ENCODE peak calls at places on chromosome 16, in six cellular contexts. O, A, G, T, C and E are unnamed samples.

GRCh38 chr16:31301708-31302400 is 42.1 kb downstream of the ITGAM start:
- DNase-seq in O (no peak), A (no peak), G (no peak), T (no peak), C (peak; percentile 29), E (no peak)

GRCh38 chr16:80938035-80938927 is 68.4 kb downstream of the CMC2 start:
- DNase-seq in O (peak; percentile 53), A (no peak), G (peak; percentile 98), T (no peak), C (peak; percentile 99), E (peak; percentile 98)

GRCh38 chr16:4692460-4693295 is 684 bp upstream of the NUDT16L1 start:
- DNase-seq in O (no peak), A (no peak), G (no peak), T (no peak), C (no peak), E (no peak)

GRCh38 chr16:83653785-83654184 is 154.0 kb upstream of the HSBP1 start:
- DNase-seq in O (no peak), A (no peak), G (no peak), T (no peak), C (peak; percentile 3), E (no peak)

GRCh38 chr16:47965439-47965838 is 190.4 kb downstream of the ABCC12 start:
- DNase-seq in O (no peak), A (peak; percentile 97), G (no peak), T (peak; percentile 36), C (peak; percentile 6), E (no peak)

GRCh38 chr16:48949636-48950035 is 332.0 kb downstream of the CBLN1 start:
- DNase-seq in O (peak; percentile 57), A (no peak), G (no peak), T (no peak), C (no peak), E (no peak)

GRCh38 chr16:82999711-83000110 is 372.9 kb downstream of the CDH13 start:
- DNase-seq in O (no peak), A (no peak), G (no peak), T (no peak), C (no peak), E (no peak)

GRCh38 chr16:22638393-22639206 is 127.9 kb downstream of the NPIPB5 start:
- DNase-seq in O (peak; percentile 92), A (no peak), G (no peak), T (no peak), C (peak; percentile 96), E (no peak)

GRCh38 chr16:87580855-87581261 is 21.4 kb upstream of the JPH3 start:
- DNase-seq in O (peak; percentile 12), A (no peak), G (no peak), T (no peak), C (peak; percentile 88), E (no peak)

GRCh38 chr16:7482596-7483290 is 150.1 kb downstream of the RBFOX1 start:
- DNase-seq in O (no peak), A (no peak), G (no peak), T (no peak), C (no peak), E (no peak)

GRCh38 chr16:76639685-76640289 is 362.6 kb downstream of the CNTNAP4 start:
- DNase-seq in O (peak; percentile 60), A (no peak), G (peak; percentile 15), T (no peak), C (peak; percentile 84), E (no peak)

GRCh38 chr16:79970551-79971236 is 370.2 kb upstream of the MAF start:
- DNase-seq in O (no peak), A (no peak), G (peak; percentile 28), T (no peak), C (peak; percentile 25), E (no peak)

GRCh38 chr16:57801098-57801855 is 1.0 kb downstream of the KIFC3 start:
- DNase-seq in O (peak; percentile 62), A (no peak), G (no peak), T (no peak), C (peak; percentile 55), E (no peak)

GRCh38 chr16:73280366-73280765 is 232.4 kb upstream of the ZFHX3 start:
- DNase-seq in O (no peak), A (no peak), G (no peak), T (no peak), C (no peak), E (no peak)

GRCh38 chr16:57992084-57992483 is 8.4 kb downstream of the ZNF319 start:
- DNase-seq in O (no peak), A (no peak), G (no peak), T (no peak), C (no peak), E (no peak)

GRCh38 chr16:84993926-84994325 is 17.4 kb downstream of the ZDHHC7 start:
- DNase-seq in O (no peak), A (no peak), G (no peak), T (no peak), C (no peak), E (no peak)

GRCh38 chr16:71626018-71626857 is at the start of gene MARVELD3:
- DNase-seq in O (peak; percentile 81), A (peak; percentile 42), G (no peak), T (no peak), C (no peak), E (no peak)

GRCh38 chr16:68183033-68183432 is 52.9 kb downstream of the ESRP2 start:
- DNase-seq in O (no peak), A (no peak), G (no peak), T (no peak), C (no peak), E (no peak)

GRCh38 chr16:11471548-11471947 is 115.2 kb downstream of the LITAF start:
- DNase-seq in O (no peak), A (no peak), G (no peak), T (no peak), C (no peak), E (no peak)

GRCh38 chr16:67027046-67027445 is 1.9 kb upstream of the CBFB start:
- DNase-seq in O (no peak), A (no peak), G (no peak), T (no peak), C (no peak), E (no peak)

GRCh38 chr16:19698480-19699465 is 19.3 kb downstream of the KNOP1 start:
- DNase-seq in O (no peak), A (peak; percentile 27), G (no peak), T (no peak), C (peak; percentile 68), E (no peak)

GRCh38 chr16:15765880-15766279 is 90.9 kb downstream of the MYH11 start:
- DNase-seq in O (peak; percentile 62), A (peak; percentile 50), G (peak; percentile 66), T (no peak), C (peak; percentile 46), E (no peak)

GRCh38 chr16:57009641-57010170 is 20.3 kb downstream of the NLRC5 start:
- DNase-seq in O (no peak), A (no peak), G (no peak), T (no peak), C (no peak), E (no peak)

GRCh38 chr16:14014284-14014625 is 56.9 kb upstream of the MRTFB start:
- DNase-seq in O (no peak), A (no peak), G (no peak), T (no peak), C (no peak), E (no peak)

GRCh38 chr16:80563807-80564206 is 23.0 kb downstream of the DYNLRB2 start:
- DNase-seq in O (no peak), A (no peak), G (no peak), T (no peak), C (no peak), E (no peak)

GRCh38 chr16:85453701-85454100 is 159.4 kb upstream of the GSE1 start:
- DNase-seq in O (no peak), A (no peak), G (no peak), T (no peak), C (no peak), E (no peak)

GRCh38 chr16:80614908-80615696 is 74.3 kb downstream of the DYNLRB2 start:
- DNase-seq in O (peak; percentile 82), A (no peak), G (no peak), T (no peak), C (peak; percentile 73), E (no peak)

GRCh38 chr16:12754824-12755543 is 48.7 kb downstream of the CPPED1 start:
- DNase-seq in O (no peak), A (no peak), G (no peak), T (no peak), C (peak; percentile 25), E (no peak)

GRCh38 chr16:10065014-10065413 is 117.2 kb downstream of the GRIN2A start:
- DNase-seq in O (no peak), A (no peak), G (no peak), T (no peak), C (no peak), E (no peak)

GRCh38 chr16:79269211-79269863 is 331.2 kb downstream of the MAF start:
- DNase-seq in O (no peak), A (no peak), G (no peak), T (no peak), C (no peak), E (no peak)

GRCh38 chr16:3720418-3720817 is 3.1 kb upstream of the TRAP1 start:
- DNase-seq in O (no peak), A (no peak), G (no peak), T (no peak), C (no peak), E (no peak)

GRCh38 chr16:19008245-19008644 is 24.5 kb downstream of the TMC7 start:
- DNase-seq in O (peak; percentile 50), A (no peak), G (no peak), T (no peak), C (peak; percentile 85), E (no peak)

GRCh38 chr16:88468289-88469129 is 15.4 kb downstream of the ZFPM1 start:
- DNase-seq in O (peak; percentile 36), A (no peak), G (peak; percentile 25), T (no peak), C (peak; percentile 31), E (no peak)

GRCh38 chr16:77585852-77586251 is 136.5 kb upstream of the NUDT7 start:
- DNase-seq in O (peak; percentile 51), A (no peak), G (peak; percentile 93), T (no peak), C (peak; percentile 61), E (peak; percentile 92)

GRCh38 chr16:55725055-55725777 is 69.4 kb downstream of the SLC6A2 start:
- DNase-seq in O (no peak), A (no peak), G (no peak), T (no peak), C (no peak), E (no peak)

GRCh38 chr16:85798901-85799496 is 345 bp downstream of the EMC8 start:
- DNase-seq in O (no peak), A (no peak), G (peak; percentile 34), T (no peak), C (peak; percentile 31), E (no peak)

GRCh38 chr16:86757704-86758040 is 179.3 kb downstream of the FOXL1 start:
- DNase-seq in O (no peak), A (no peak), G (no peak), T (no peak), C (no peak), E (no peak)